ENCODE peak calls at places on chromosomes 1 and 21, in six cellular contexts. One of them, this sample, is unnamed. For H3K36me3 and H3K4me1, the result is how much of the 10 kb centered on the place peaks cover.

GRCh38 chr1:17545354-17545753 is 5.9 kb downstream of the ARHGEF10L start:
- DNase-seq in H1: no peak
- DNase-seq in K562: no peak
- DNase-seq in HepG2: no peak
- DNase-seq in GM12878: no peak
- DNase-seq in HCT116: no peak
- DNase-seq in this sample: no peak

GRCh38 chr1:161739865-161740566 is 9.6 kb upstream of the DUSP12 start:
- DNase-seq in H1: no peak
- DNase-seq in K562: no peak
- DNase-seq in HepG2: no peak
- DNase-seq in GM12878: no peak
- DNase-seq in HCT116: no peak
- DNase-seq in this sample: no peak

GRCh38 chr1:185208626-185209170 is 51.7 kb downstream of the SWT1 start:
- DNase-seq in H1: no peak
- DNase-seq in K562: no peak
- DNase-seq in HepG2: no peak
- DNase-seq in GM12878: no peak
- DNase-seq in HCT116: no peak
- DNase-seq in this sample: no peak

GRCh38 chr1:39105841-39106765 is 80.0 kb downstream of the NDUFS5 start:
- DNase-seq in H1: no peak
- DNase-seq in K562: peak
- DNase-seq in HepG2: peak
- DNase-seq in GM12878: no peak
- DNase-seq in HCT116: no peak
- DNase-seq in this sample: peak

GRCh38 chr21:29235714-29236197 is 63.0 kb upstream of the BACH1 start:
- DNase-seq in H1: no peak
- DNase-seq in K562: no peak
- DNase-seq in HepG2: no peak
- DNase-seq in GM12878: peak
- DNase-seq in HCT116: no peak
- DNase-seq in this sample: no peak

GRCh38 chr1:234490789-234491479 is 12.0 kb upstream of the TARBP1 start:
- DNase-seq in H1: no peak
- DNase-seq in K562: peak
- DNase-seq in HepG2: no peak
- DNase-seq in GM12878: no peak
- DNase-seq in HCT116: no peak
- DNase-seq in this sample: no peak

GRCh38 chr1:115726161-115726560 is 42.4 kb downstream of the CASQ2 start:
- DNase-seq in H1: no peak
- DNase-seq in K562: no peak
- DNase-seq in HepG2: no peak
- DNase-seq in GM12878: no peak
- DNase-seq in HCT116: no peak
- DNase-seq in this sample: no peak

GRCh38 chr1:149879556-149879955 is 19.8 kb upstream of the BOLA1 start:
- DNase-seq in H1: no peak
- DNase-seq in K562: no peak
- DNase-seq in HepG2: no peak
- DNase-seq in GM12878: no peak
- DNase-seq in HCT116: no peak
- DNase-seq in this sample: no peak

GRCh38 chr1:86741947-86742572 is 37.7 kb downstream of the SH3GLB1 start:
- DNase-seq in H1: no peak
- DNase-seq in K562: peak
- DNase-seq in HepG2: peak
- DNase-seq in GM12878: no peak
- DNase-seq in HCT116: peak
- DNase-seq in this sample: peak

GRCh38 chr1:32454726-32455125 is 10.1 kb upstream of the ZBTB8B start:
- DNase-seq in H1: no peak
- DNase-seq in K562: no peak
- DNase-seq in HepG2: peak
- DNase-seq in GM12878: no peak
- DNase-seq in HCT116: no peak
- DNase-seq in this sample: no peak

GRCh38 chr1:101929343-101929742 is 67.4 kb downstream of the OLFM3 start:
- DNase-seq in H1: no peak
- DNase-seq in K562: no peak
- DNase-seq in HepG2: no peak
- DNase-seq in GM12878: no peak
- DNase-seq in HCT116: no peak
- DNase-seq in this sample: no peak

GRCh38 chr1:30756545-30757195 is 904 bp downstream of the LAPTM5 start:
- DNase-seq in H1: no peak
- DNase-seq in K562: peak
- DNase-seq in HepG2: no peak
- DNase-seq in GM12878: no peak
- DNase-seq in HCT116: no peak
- DNase-seq in this sample: no peak

GRCh38 chr1:233614743-233615521 is 1.0 kb downstream of the KCNK1 start:
- DNase-seq in H1: no peak
- DNase-seq in K562: no peak
- DNase-seq in HepG2: no peak
- DNase-seq in GM12878: no peak
- DNase-seq in HCT116: no peak
- DNase-seq in this sample: no peak

GRCh38 chr1:154334647-154335350 is 9.5 kb downstream of the ATP8B2 start:
- DNase-seq in H1: no peak
- DNase-seq in K562: peak
- DNase-seq in HepG2: peak
- DNase-seq in GM12878: no peak
- DNase-seq in HCT116: no peak
- DNase-seq in this sample: peak

GRCh38 chr1:166119678-166120077 is 47.1 kb downstream of the FAM78B start:
- DNase-seq in H1: no peak
- DNase-seq in K562: no peak
- DNase-seq in HepG2: no peak
- DNase-seq in GM12878: no peak
- DNase-seq in HCT116: no peak
- DNase-seq in this sample: no peak

GRCh38 chr1:4796161-4796998 is 142.0 kb downstream of the AJAP1 start:
- DNase-seq in H1: no peak
- DNase-seq in K562: no peak
- DNase-seq in HepG2: no peak
- DNase-seq in GM12878: peak
- DNase-seq in HCT116: no peak
- DNase-seq in this sample: no peak

GRCh38 chr1:186799689-186800054 is 29.1 kb upstream of the PLA2G4A start:
- DNase-seq in H1: no peak
- DNase-seq in K562: no peak
- DNase-seq in HepG2: no peak
- DNase-seq in GM12878: no peak
- DNase-seq in HCT116: no peak
- DNase-seq in this sample: no peak

GRCh38 chr1:6317101-6317760 is 56.3 kb upstream of the GPR153 start:
- DNase-seq in H1: no peak
- DNase-seq in K562: peak
- DNase-seq in HepG2: no peak
- DNase-seq in GM12878: no peak
- DNase-seq in HCT116: no peak
- DNase-seq in this sample: no peak

GRCh38 chr1:212794561-212795014 is 2.9 kb downstream of the TATDN3 start:
- DNase-seq in H1: no peak
- DNase-seq in K562: no peak
- DNase-seq in HepG2: peak
- DNase-seq in GM12878: peak
- DNase-seq in HCT116: no peak
- DNase-seq in this sample: no peak

GRCh38 chr1:228871314-228872061 is 136.2 kb downstream of the RHOU start:
- DNase-seq in H1: no peak
- DNase-seq in K562: no peak
- DNase-seq in HepG2: no peak
- DNase-seq in GM12878: no peak
- DNase-seq in HCT116: no peak
- DNase-seq in this sample: no peak

GRCh38 chr1:111032295-111032897 is 68.7 kb upstream of the LRIF1 start:
- DNase-seq in H1: no peak
- DNase-seq in K562: peak
- DNase-seq in HepG2: peak
- DNase-seq in GM12878: no peak
- DNase-seq in HCT116: peak
- DNase-seq in this sample: peak

GRCh38 chr1:91717839-91718238 is 168.1 kb downstream of the TGFBR3 start:
- DNase-seq in H1: no peak
- DNase-seq in K562: no peak
- DNase-seq in HepG2: no peak
- DNase-seq in GM12878: no peak
- DNase-seq in HCT116: no peak
- DNase-seq in this sample: no peak

GRCh38 chr1:91718877-91719276 is 167.1 kb downstream of the TGFBR3 start:
- DNase-seq in H1: no peak
- DNase-seq in K562: no peak
- DNase-seq in HepG2: peak
- DNase-seq in GM12878: no peak
- DNase-seq in HCT116: no peak
- DNase-seq in this sample: no peak

GRCh38 chr1:91718368-91718767 is 167.6 kb downstream of the TGFBR3 start:
- DNase-seq in H1: no peak
- DNase-seq in K562: no peak
- DNase-seq in HepG2: no peak
- DNase-seq in GM12878: no peak
- DNase-seq in HCT116: no peak
- DNase-seq in this sample: no peak

GRCh38 chr1:91714867-91715381 is 171.0 kb downstream of the TGFBR3 start:
- DNase-seq in H1: no peak
- DNase-seq in K562: peak
- DNase-seq in HepG2: no peak
- DNase-seq in GM12878: no peak
- DNase-seq in HCT116: no peak
- DNase-seq in this sample: no peak

DNA sequence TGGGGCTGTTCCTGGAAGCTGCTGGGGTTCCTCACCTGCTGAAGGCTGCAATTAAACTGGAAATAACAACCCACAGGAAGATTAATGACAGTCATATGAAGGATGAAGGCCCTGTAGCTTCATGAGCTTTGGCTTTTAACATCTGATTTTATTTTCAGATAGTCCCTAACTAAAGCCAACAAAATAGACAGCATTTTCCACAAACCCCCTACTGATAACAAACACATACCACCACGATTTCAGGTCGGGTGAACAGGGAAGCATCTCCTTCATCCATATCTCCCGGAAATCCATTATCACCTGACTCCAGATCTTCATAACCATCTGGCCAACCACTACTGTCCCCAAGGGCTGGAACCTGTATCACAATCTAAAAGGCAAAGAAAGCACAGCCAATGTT is 169.6 kb downstream of the TGFBR3 start:
- DNase-seq in H1: no peak
- DNase-seq in K562: peak
- DNase-seq in HepG2: no peak
- DNase-seq in GM12878: no peak
- DNase-seq in HCT116: no peak
- DNase-seq in this sample: no peak
- H3K36me3 ChIP-seq in H1: under half
- H3K36me3 ChIP-seq in K562: half or more
- H3K36me3 ChIP-seq in HepG2: under half
- H3K36me3 ChIP-seq in GM12878: under half
- H3K36me3 ChIP-seq in HCT116: under half
- H3K36me3 ChIP-seq in this sample: under half

GRCh38 chr1:61227857-61228557 is 145.6 kb downstream of the NFIA start:
- DNase-seq in H1: no peak
- DNase-seq in K562: no peak
- DNase-seq in HepG2: no peak
- DNase-seq in GM12878: no peak
- DNase-seq in HCT116: no peak
- DNase-seq in this sample: no peak

GRCh38 chr1:61233121-61233659 is 150.8 kb downstream of the NFIA start:
- DNase-seq in H1: no peak
- DNase-seq in K562: no peak
- DNase-seq in HepG2: no peak
- DNase-seq in GM12878: no peak
- DNase-seq in HCT116: no peak
- DNase-seq in this sample: no peak

GRCh38 chr1:61234582-61234909 is 152.2 kb downstream of the NFIA start:
- DNase-seq in H1: no peak
- DNase-seq in K562: no peak
- DNase-seq in HepG2: no peak
- DNase-seq in GM12878: no peak
- DNase-seq in HCT116: no peak
- DNase-seq in this sample: no peak

GRCh38 chr1:61226791-61227567 is 144.6 kb downstream of the NFIA start:
- DNase-seq in H1: no peak
- DNase-seq in K562: no peak
- DNase-seq in HepG2: no peak
- DNase-seq in GM12878: no peak
- DNase-seq in HCT116: no peak
- DNase-seq in this sample: no peak

GRCh38 chr1:61230523-61230922 is 148.2 kb downstream of the NFIA start:
- DNase-seq in H1: no peak
- DNase-seq in K562: no peak
- DNase-seq in HepG2: peak
- DNase-seq in GM12878: no peak
- DNase-seq in HCT116: no peak
- DNase-seq in this sample: no peak
- TF ChIP-seq YY1 in H1: no peak
- TF ChIP-seq YY1 in K562: no peak
- TF ChIP-seq YY1 in HepG2: no peak
- TF ChIP-seq YY1 in GM12878: no peak
- TF ChIP-seq YY1 in HCT116: no peak
- TF ChIP-seq YY1 in this sample: no peak

DNA sequence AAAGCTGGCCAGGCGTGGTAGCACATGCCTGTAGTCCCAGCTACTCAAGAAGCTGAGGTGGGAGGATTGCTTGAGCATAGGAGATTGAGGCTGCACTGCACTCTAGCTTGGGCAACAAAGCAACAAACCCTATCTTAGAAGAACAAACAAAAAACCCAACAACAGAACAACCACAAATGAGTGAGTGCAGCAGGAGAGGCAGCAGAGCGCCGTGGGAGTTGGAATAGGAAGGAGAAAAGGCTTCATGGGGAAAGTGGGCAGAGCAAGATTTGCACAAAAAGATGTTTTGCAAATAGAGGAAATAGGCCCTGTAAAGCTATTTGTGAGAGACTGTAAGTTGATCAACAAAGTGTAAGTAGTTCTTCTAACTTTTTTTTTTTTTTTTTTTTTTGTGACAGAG is 19.6 kb downstream of the SMAP2 start:
- DNase-seq in H1: no peak
- DNase-seq in K562: no peak
- DNase-seq in HepG2: no peak
- DNase-seq in GM12878: no peak
- DNase-seq in HCT116: no peak
- DNase-seq in this sample: no peak
- H3K4me1 ChIP-seq in H1: under half
- H3K4me1 ChIP-seq in K562: half or more
- H3K4me1 ChIP-seq in HepG2: half or more
- H3K4me1 ChIP-seq in GM12878: half or more
- H3K4me1 ChIP-seq in HCT116: under half
- H3K4me1 ChIP-seq in this sample: under half

DNA sequence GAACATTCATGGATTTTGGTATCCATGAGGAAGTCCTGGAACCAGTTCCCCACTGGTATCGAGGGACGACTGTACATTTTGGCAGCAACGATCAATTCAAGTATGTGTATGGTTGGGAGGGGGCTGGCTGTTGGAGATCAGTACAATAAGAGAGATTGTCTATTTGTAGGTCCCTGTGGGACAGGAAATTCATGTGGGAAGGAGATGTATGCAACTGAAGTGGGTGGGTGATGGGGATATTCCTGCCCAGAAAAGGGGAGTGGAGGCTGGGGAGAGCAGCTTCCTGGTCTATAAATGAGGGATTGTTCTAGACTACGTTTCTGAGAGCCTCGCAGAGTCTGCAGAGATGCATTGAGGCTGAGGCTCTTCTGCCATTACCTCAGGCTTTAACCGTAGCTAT is 140.2 kb upstream of the MAGI3 start:
- DNase-seq in H1: no peak
- DNase-seq in K562: no peak
- DNase-seq in HepG2: no peak
- DNase-seq in GM12878: no peak
- DNase-seq in HCT116: no peak
- DNase-seq in this sample: no peak
- H3K36me3 ChIP-seq in H1: under half
- H3K36me3 ChIP-seq in K562: under half
- H3K36me3 ChIP-seq in HepG2: under half
- H3K36me3 ChIP-seq in GM12878: under half
- H3K36me3 ChIP-seq in HCT116: under half
- H3K36me3 ChIP-seq in this sample: under half